ENCODE peak calls at places on chromosomes 12 and 14, in ten cellular contexts. K, U, L, A, T, W, Y, D, X and J are unnamed samples.

GRCh38 chr12:28191690-28192089 is 1.4 kb downstream of the CCDC91 start:
- DNase-seq in K (peak; percentile 8), U (no peak), L (peak; percentile 15), A (no peak), T (no peak), W (no peak), Y (no peak), D (no peak), X (no peak), J (no peak)

GRCh38 chr12:46921048-46921753 is 95.4 kb upstream of the SLC38A4 start:
- DNase-seq in K (no peak), U (no peak), L (no peak), A (no peak), T (no peak), W (no peak), Y (no peak), D (no peak), X (no peak), J (no peak)

GRCh38 chr14:101435546-101435945 is 125.7 kb upstream of the DIO3 start:
- DNase-seq in K (no peak), U (no peak), L (no peak), A (no peak), T (no peak), W (no peak), Y (no peak), D (no peak), X (no peak), J (no peak)

GRCh38 chr14:96077983-96078686 is 39.0 kb downstream of the C14orf132 start:
- DNase-seq in K (no peak), U (no peak), L (peak; percentile 22), A (peak; percentile 18), T (no peak), W (no peak), Y (no peak), D (no peak), X (no peak), J (no peak)

GRCh38 chr12:57754411-57755193 is at the start of gene MARCHF9:
- DNase-seq in K (peak; percentile 91), U (peak; percentile 71), L (peak; percentile 87), A (peak; percentile 94), T (no peak), W (peak; percentile 73), Y (peak; percentile 72), D (no peak), X (no peak), J (no peak)

GRCh38 chr12:26987634-26988424 is 26.4 kb downstream of the TM7SF3 start:
- DNase-seq in K (no peak), U (no peak), L (no peak), A (no peak), T (no peak), W (no peak), Y (no peak), D (no peak), X (no peak), J (no peak)

GRCh38 chr12:92702754-92703679 is at the start of gene PLEKHG7:
- DNase-seq in K (peak; percentile 37), U (peak; percentile 33), L (no peak), A (peak; percentile 75), T (no peak), W (peak; percentile 27), Y (peak; percentile 46), D (no peak), X (no peak), J (no peak)

GRCh38 chr14:24060984-24061913 is 9.4 kb downstream of the CARMIL3 start:
- DNase-seq in K (peak; percentile 34), U (no peak), L (peak; percentile 2), A (no peak), T (no peak), W (no peak), Y (no peak), D (no peak), X (no peak), J (no peak)

GRCh38 chr14:75063013-75063412 is 811 bp downstream of the ACYP1 start:
- DNase-seq in K (no peak), U (no peak), L (no peak), A (no peak), T (no peak), W (no peak), Y (no peak), D (no peak), X (no peak), J (no peak)

GRCh38 chr12:25655702-25656101 is 102.6 kb upstream of the LMNTD1 start:
- DNase-seq in K (no peak), U (no peak), L (no peak), A (no peak), T (no peak), W (no peak), Y (no peak), D (no peak), X (no peak), J (no peak)

GRCh38 chr12:25648460-25648859 is 95.4 kb upstream of the LMNTD1 start:
- DNase-seq in K (peak; percentile 17), U (no peak), L (peak; percentile 57), A (no peak), T (no peak), W (no peak), Y (no peak), D (peak; percentile 56), X (no peak), J (no peak)

GRCh38 chr12:25653487-25654175 is 100.5 kb upstream of the LMNTD1 start:
- DNase-seq in K (no peak), U (no peak), L (peak; percentile 82), A (peak; percentile 85), T (no peak), W (no peak), Y (no peak), D (no peak), X (no peak), J (no peak)
- TF ChIP-seq POLR2AphosphoS5 in K (no peak), U (no peak), L (no peak), A (peak; percentile 92), T (no peak), W (no peak), Y (no peak), D (no peak), X (no peak), J (no peak)

GRCh38 chr14:32432813-32433538 is 103.9 kb downstream of the AKAP6 start:
- DNase-seq in K (no peak), U (no peak), L (no peak), A (no peak), T (no peak), W (no peak), Y (no peak), D (no peak), X (no peak), J (no peak)
- TF ChIP-seq POLR2AphosphoS5 in K (no peak), U (no peak), L (no peak), A (no peak), T (peak; percentile 19), W (no peak), Y (peak; percentile 64), D (no peak), X (no peak), J (no peak)

GRCh38 chr12:6772729-6773661 is 675 bp downstream of the LAG3 start:
- DNase-seq in K (no peak), U (no peak), L (no peak), A (no peak), T (no peak), W (no peak), Y (no peak), D (no peak), X (no peak), J (no peak)

GRCh38 chr12:6773662-6774351 is 1.5 kb downstream of the LAG3 start:
- DNase-seq in K (no peak), U (no peak), L (no peak), A (no peak), T (no peak), W (no peak), Y (no peak), D (no peak), X (no peak), J (no peak)

GRCh38 chr12:6775185-6775770 is 3.0 kb downstream of the LAG3 start:
- DNase-seq in K (no peak), U (no peak), L (no peak), A (no peak), T (no peak), W (no peak), Y (no peak), D (no peak), X (no peak), J (no peak)

GRCh38 chr12:6775775-6776174 is 3.5 kb downstream of the LAG3 start:
- DNase-seq in K (no peak), U (no peak), L (no peak), A (no peak), T (no peak), W (no peak), Y (no peak), D (no peak), X (no peak), J (no peak)

DNA sequence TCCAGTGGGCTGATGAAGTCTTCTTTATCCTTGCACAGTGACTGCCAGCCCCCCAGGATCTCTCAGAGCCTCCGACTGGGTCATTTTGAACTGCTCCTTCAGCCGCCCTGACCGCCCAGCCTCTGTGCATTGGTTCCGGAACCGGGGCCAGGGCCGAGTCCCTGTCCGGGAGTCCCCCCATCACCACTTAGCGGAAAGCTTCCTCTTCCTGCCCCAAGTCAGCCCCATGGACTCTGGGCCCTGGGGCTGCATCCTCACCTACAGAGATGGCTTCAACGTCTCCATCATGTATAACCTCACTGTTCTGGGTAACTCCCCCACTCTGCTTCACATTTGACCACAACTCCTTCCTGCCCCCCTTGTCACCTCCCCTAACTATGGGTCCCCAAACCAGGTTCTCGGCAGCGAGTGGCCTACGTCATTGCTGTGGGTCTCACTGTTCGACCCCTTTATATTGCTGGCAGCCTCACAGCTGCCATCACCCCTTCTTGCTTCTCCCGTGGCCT is 2.3 kb downstream of the LAG3 start:
- DNase-seq in K (no peak), U (no peak), L (no peak), A (no peak), T (no peak), W (no peak), Y (no peak), D (no peak), X (no peak), J (no peak)
- TF ChIP-seq POLR2AphosphoS5 in K (no peak), U (no peak), L (no peak), A (peak; percentile 65), T (no peak), W (no peak), Y (no peak), D (no peak), X (no peak), J (no peak)

GRCh38 chr12:16348435-16349131 is 1.1 kb downstream of the MGST1 start:
- DNase-seq in K (no peak), U (no peak), L (no peak), A (no peak), T (no peak), W (no peak), Y (no peak), D (no peak), X (no peak), J (no peak)

GRCh38 chr12:16346931-16347330 is 514 bp upstream of the MGST1 start:
- DNase-seq in K (peak; percentile 23), U (no peak), L (no peak), A (no peak), T (no peak), W (no peak), Y (no peak), D (no peak), X (no peak), J (no peak)

GRCh38 chr12:16345105-16345504 is 2.3 kb upstream of the MGST1 start:
- DNase-seq in K (no peak), U (no peak), L (no peak), A (no peak), T (no peak), W (no peak), Y (no peak), D (no peak), X (no peak), J (no peak)

GRCh38 chr12:16349132-16349463 is 1.7 kb downstream of the MGST1 start:
- DNase-seq in K (peak; percentile 67), U (no peak), L (no peak), A (no peak), T (peak; percentile 95), W (no peak), Y (peak; percentile 73), D (no peak), X (no peak), J (no peak)

GRCh38 chr12:16347391-16348298 is at the start of gene MGST1:
- DNase-seq in K (peak; percentile 77), U (peak; percentile 19), L (peak; percentile 8), A (peak; percentile 88), T (no peak), W (no peak), Y (peak; percentile 79), D (peak; percentile 57), X (no peak), J (no peak)
- TF ChIP-seq POLR2AphosphoS5 in K (peak; percentile 87), U (peak; percentile 70), L (no peak), A (no peak), T (no peak), W (no peak), Y (no peak), D (peak; percentile 87), X (no peak), J (peak; percentile 80)